ENCODE peak calls at places on chromosomes 5 and 9, in four cellular contexts. J is HepG2, N is HCT116, D is K562. B is an unnamed sample.

GRCh38 chr5:158700997-158701391 is 398.7 kb downstream of the EBF1 start:
- DNase-seq in D (no peak), N (no peak), J (no peak), B (no peak)

GRCh38 chr5:175638305-175638704 is 19.6 kb upstream of the HRH2 start:
- DNase-seq in D (no peak), N (no peak), J (no peak), B (no peak)

GRCh38 chr9:97696025-97696822 is 916 bp downstream of the XPA start:
- DNase-seq in J (peak; percentile 5), D (no peak), N (no peak), B (no peak)

GRCh38 chr5:10018211-10018610 is 231.5 kb downstream of the ATPSCKMT start:
- DNase-seq in D (no peak), N (no peak), J (no peak), B (no peak)

GRCh38 chr5:10635861-10636350 is 72.0 kb downstream of the ANKRD33B start:
- DNase-seq in J (no peak), D (no peak), N (no peak), B (no peak)

GRCh38 chr9:98263482-98264357 is 8.3 kb upstream of the TBC1D2 start:
- DNase-seq in N (peak; percentile 69), J (peak; percentile 61), D (peak; percentile 76), B (peak; percentile 67)

GRCh38 chr5:1112596-1113331 is 901 bp upstream of the SLC12A7 start:
- DNase-seq in N (peak; percentile 19), D (no peak), J (peak; percentile 20), B (no peak)

GRCh38 chr5:61304611-61305369 is 27.3 kb upstream of the ZSWIM6 start:
- DNase-seq in N (peak; percentile 55), D (peak; percentile 10), J (peak; percentile 54), B (peak; percentile 94)

GRCh38 chr9:117258201-117258866 is 156.5 kb downstream of the ASTN2 start:
- DNase-seq in J (no peak), N (no peak), D (no peak), B (no peak)

GRCh38 chr5:43555895-43556606 is 826 bp downstream of the PAIP1 start:
- DNase-seq in J (peak; percentile 29), D (peak; percentile 72), N (peak; percentile 6), B (peak; percentile 33)

GRCh38 chr5:7622498-7622897 is 226.6 kb downstream of the ADCY2 start:
- DNase-seq in D (no peak), N (no peak), J (no peak), B (no peak)

GRCh38 chr5:148090780-148091221 is 27.0 kb downstream of the SPINK5 start:
- DNase-seq in J (no peak), D (no peak), N (no peak), B (no peak)
- TF ChIP-seq TCF7L2 in J (no peak), D (no peak), N (no peak), B (no peak)

GRCh38 chr5:149389552-149390495 is 10.7 kb upstream of the IL17B start:
- DNase-seq in N (no peak), J (no peak), D (no peak), B (no peak)

GRCh38 chr5:149388498-149389190 is 9.6 kb upstream of the IL17B start:
- DNase-seq in N (no peak), J (no peak), D (no peak), B (no peak)

GRCh38 chr5:149387982-149388381 is 8.9 kb upstream of the IL17B start:
- DNase-seq in N (no peak), D (no peak), J (no peak), B (no peak)

GRCh38 chr5:149386166-149386565 is 7.1 kb upstream of the IL17B start:
- DNase-seq in D (no peak), N (no peak), J (no peak), B (no peak)

DNA sequence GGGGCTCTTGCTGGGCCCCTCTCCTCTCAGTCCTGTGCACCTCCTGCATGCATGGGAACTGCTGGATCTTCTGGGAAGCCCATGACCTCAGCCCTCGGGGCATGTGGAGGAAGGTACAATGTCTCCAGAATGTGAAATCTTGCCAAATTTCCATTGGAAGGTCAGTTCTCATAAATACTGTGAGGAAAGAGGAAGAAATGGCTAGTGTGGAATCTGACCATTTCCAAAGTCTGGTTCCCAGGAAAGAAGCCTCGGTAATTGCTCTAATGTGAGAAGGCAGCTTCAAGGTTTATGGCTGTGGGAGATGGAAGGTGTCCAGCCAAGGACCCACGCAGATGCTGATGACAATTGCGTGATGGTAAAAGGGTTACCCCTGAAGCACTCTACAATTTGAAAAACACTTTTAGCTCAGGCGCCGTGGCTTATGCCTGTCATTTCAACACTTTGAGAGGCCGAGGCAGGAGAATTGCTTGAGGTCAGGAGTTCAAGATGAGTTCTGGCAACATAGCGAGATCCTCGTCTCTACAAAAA is 8.1 kb upstream of the IL17B start:
- DNase-seq in J (no peak), N (no peak), D (no peak), B (no peak)
- TF ChIP-seq TCF7L2 in J (no peak), N (no peak), D (no peak), B (no peak)

GRCh38 chr5:53151713-53152458 is 42.3 kb upstream of the MOCS2 start:
- DNase-seq in D (no peak), J (no peak), N (no peak), B (no peak)
- TF ChIP-seq TCF7L2 in D (no peak), J (no peak), N (no peak), B (no peak)

GRCh38 chr9:2722715-2723114 is 5.4 kb downstream of the KCNV2 start:
- DNase-seq in J (peak; percentile 7), N (no peak), D (peak; percentile 14), B (no peak)
- TF ChIP-seq TCF7L2 in J (no peak), N (no peak), D (no peak), B (no peak)

DNA sequence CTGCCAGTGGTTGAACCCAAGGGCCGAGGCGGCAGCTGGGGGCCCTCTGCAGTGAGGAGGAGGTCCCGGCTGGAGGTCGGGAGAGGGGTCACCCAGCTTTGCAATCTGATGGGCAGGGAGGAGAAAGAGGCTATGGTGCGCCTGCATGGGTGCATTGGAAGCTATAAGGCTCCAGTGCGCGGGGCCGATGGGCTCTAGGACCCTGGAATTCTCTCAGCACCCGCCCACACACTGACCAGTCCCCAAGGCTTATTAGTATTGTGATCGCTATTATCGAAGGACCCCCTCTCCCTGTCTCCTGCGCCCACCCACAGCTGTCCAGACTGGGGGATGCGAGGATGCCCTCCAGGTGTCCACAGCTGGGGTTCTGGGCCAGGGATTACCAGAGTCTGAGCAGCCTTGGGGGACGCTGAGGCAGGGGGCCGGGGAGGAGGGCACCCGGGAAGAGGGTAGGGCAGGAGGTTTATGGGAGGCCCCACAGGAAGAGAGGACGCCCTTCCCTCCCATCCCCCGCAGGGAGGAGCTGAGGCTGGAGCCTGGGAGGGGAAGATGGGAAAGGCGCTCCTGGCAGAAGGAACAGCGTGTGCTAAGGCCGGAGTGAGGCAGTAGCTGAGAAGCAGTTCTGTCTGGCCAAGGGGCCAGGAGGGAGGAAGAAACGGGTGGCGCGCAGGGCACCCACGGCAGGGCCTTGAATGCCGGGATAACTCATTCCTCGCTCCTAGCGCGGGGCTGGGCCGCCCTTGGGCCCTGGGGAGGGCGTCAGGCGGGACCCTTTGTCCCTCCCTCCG is 24.2 kb downstream of the C9orf50 start:
- DNase-seq in D (peak; percentile 52), J (peak; percentile 82), N (peak; percentile 88), B (no peak)
- TF ChIP-seq TCF7L2 in D (no peak), J (no peak), N (no peak), B (no peak)